ENCODE peak calls at places on chromosomes 4 and X, in six cellular contexts. S is stimulated activated CD4-positive, alpha-beta T cell treated with anti-CD3 and anti-CD28 coated beads, Interleukin-4, amount 100 ng/mL, for 48 hours; H is gastrocnemius medialis; E is GM23338; P is renal cortical epithelial cell; Z is HEK293T. I is an unnamed sample.

GRCh38 chrX:136731207-136731782 is 49.4 kb downstream of the ARHGEF6 start:
- DNase-seq in S (no peak), H (no peak), E (no peak), P (no peak), Z (no peak), I (no peak)

GRCh38 chr4:8737075-8737474 is 134.6 kb downstream of the HMX1 start:
- DNase-seq in S (no peak), H (no peak), E (no peak), P (no peak), Z (no peak), I (no peak)

GRCh38 chr4:153790962-153791551 is 2.2 kb upstream of the SFRP2 start:
- DNase-seq in S (no peak), H (no peak), E (peak; percentile 88), P (no peak), Z (no peak), I (peak; percentile 89)

GRCh38 chr4:121668368-121669162 is 28.2 kb downstream of the ANXA5 start:
- DNase-seq in S (no peak), H (no peak), E (no peak), P (peak; percentile 73), Z (no peak), I (no peak)

GRCh38 chr4:183291070-183291469 is 29.0 kb downstream of the CLDN22 start:
- DNase-seq in S (no peak), H (no peak), E (no peak), P (no peak), Z (no peak), I (no peak)

GRCh38 chr4:151114986-151115385 is 15.6 kb downstream of the RPS3A start:
- DNase-seq in S (no peak), H (no peak), E (no peak), P (peak; percentile 16), Z (no peak), I (no peak)

GRCh38 chr4:8320386-8320750 is 50.8 kb downstream of the HTRA3 start:
- DNase-seq in S (no peak), H (no peak), E (peak; percentile 68), P (no peak), Z (no peak), I (peak; percentile 63)

GRCh38 chr4:10635096-10635495 is 49.5 kb downstream of the CLNK start:
- DNase-seq in S (no peak), H (no peak), E (no peak), P (no peak), Z (no peak), I (no peak)

GRCh38 chr4:1868293-1868692 is 2.9 kb upstream of the NSD2 start:
- DNase-seq in S (no peak), H (no peak), E (no peak), P (no peak), Z (no peak), I (no peak)

GRCh38 chrX:130106071-130106470 is 4.2 kb downstream of the ELF4 start:
- DNase-seq in S (no peak), H (no peak), E (no peak), P (no peak), Z (no peak), I (no peak)

GRCh38 chr4:185640809-185641675 is 105.7 kb upstream of the PDLIM3 start:
- DNase-seq in S (no peak), H (no peak), E (peak; percentile 85), P (peak; percentile 88), Z (no peak), I (peak; percentile 72)

GRCh38 chrX:135596495-135596894 is 76.0 kb downstream of the INTS6L start:
- DNase-seq in S (peak; percentile 38), H (no peak), E (peak; percentile 72), P (peak; percentile 0), Z (peak; percentile 75), I (peak; percentile 25)

GRCh38 chr4:13907255-13907751 is 279.8 kb upstream of the BOD1L1 start:
- DNase-seq in S (no peak), H (no peak), E (peak; percentile 3), P (peak; percentile 100), Z (no peak), I (peak; percentile 65)

I was measured in mesendoderm.